ENCODE peak calls at places on chromosomes 3 and 15, in seven cellular contexts. One of them, this sample, is unnamed.

GRCh38 chr15:59550961-59551360 is 60.6 kb upstream of the GCNT3 start:
- DNase-seq in fibroblast of lung: no peak
- DNase-seq in HCT116: no peak
- DNase-seq in OCI-M1: no peak
- DNase-seq in cardiac muscle cell: no peak
- DNase-seq in progenitor cell of endocrine pancreas: no peak
- DNase-seq in stimulated activated CD4-positive, alpha-beta T cell treated with anti-CD3 and anti-CD28 coated beads, TNF-alpha, amount 100 ng/mL, for 1 hour: no peak
- DNase-seq in this sample: no peak

GRCh38 chr3:55485208-55485791 is 1.8 kb downstream of the WNT5A start:
- DNase-seq in fibroblast of lung: peak; percentile 89
- DNase-seq in HCT116: no peak
- DNase-seq in OCI-M1: peak; percentile 8
- DNase-seq in cardiac muscle cell: peak; percentile 94
- DNase-seq in progenitor cell of endocrine pancreas: peak; percentile 69
- DNase-seq in stimulated activated CD4-positive, alpha-beta T cell treated with anti-CD3 and anti-CD28 coated beads, TNF-alpha, amount 100 ng/mL, for 1 hour: no peak
- DNase-seq in this sample: peak; percentile 85

GRCh38 chr3:129289201-129289921 is 10.7 kb downstream of the HMCES start:
- DNase-seq in fibroblast of lung: peak; percentile 67
- DNase-seq in HCT116: no peak
- DNase-seq in OCI-M1: no peak
- DNase-seq in cardiac muscle cell: no peak
- DNase-seq in progenitor cell of endocrine pancreas: no peak
- DNase-seq in stimulated activated CD4-positive, alpha-beta T cell treated with anti-CD3 and anti-CD28 coated beads, TNF-alpha, amount 100 ng/mL, for 1 hour: no peak
- DNase-seq in this sample: no peak

GRCh38 chr3:193605876-193606275 is 12.9 kb downstream of the OPA1 start:
- DNase-seq in fibroblast of lung: peak; percentile 68
- DNase-seq in HCT116: peak; percentile 56
- DNase-seq in OCI-M1: peak; percentile 85
- DNase-seq in cardiac muscle cell: peak; percentile 76
- DNase-seq in progenitor cell of endocrine pancreas: no peak
- DNase-seq in stimulated activated CD4-positive, alpha-beta T cell treated with anti-CD3 and anti-CD28 coated beads, TNF-alpha, amount 100 ng/mL, for 1 hour: no peak
- DNase-seq in this sample: no peak

GRCh38 chr3:62493116-62493801 is 119.9 kb upstream of the FEZF2 start:
- DNase-seq in fibroblast of lung: peak; percentile 3
- DNase-seq in HCT116: no peak
- DNase-seq in OCI-M1: peak; percentile 21
- DNase-seq in cardiac muscle cell: no peak
- DNase-seq in progenitor cell of endocrine pancreas: no peak
- DNase-seq in stimulated activated CD4-positive, alpha-beta T cell treated with anti-CD3 and anti-CD28 coated beads, TNF-alpha, amount 100 ng/mL, for 1 hour: no peak
- DNase-seq in this sample: no peak

GRCh38 chr15:44782516-44782915 is 46.2 kb downstream of the TRIM69 start:
- DNase-seq in fibroblast of lung: no peak
- DNase-seq in HCT116: no peak
- DNase-seq in OCI-M1: no peak
- DNase-seq in cardiac muscle cell: no peak
- DNase-seq in progenitor cell of endocrine pancreas: no peak
- DNase-seq in stimulated activated CD4-positive, alpha-beta T cell treated with anti-CD3 and anti-CD28 coated beads, TNF-alpha, amount 100 ng/mL, for 1 hour: no peak
- DNase-seq in this sample: no peak

GRCh38 chr15:23859008-23859407 is 171.9 kb upstream of the NDN start:
- DNase-seq in fibroblast of lung: no peak
- DNase-seq in HCT116: no peak
- DNase-seq in OCI-M1: no peak
- DNase-seq in cardiac muscle cell: no peak
- DNase-seq in progenitor cell of endocrine pancreas: no peak
- DNase-seq in stimulated activated CD4-positive, alpha-beta T cell treated with anti-CD3 and anti-CD28 coated beads, TNF-alpha, amount 100 ng/mL, for 1 hour: no peak
- DNase-seq in this sample: no peak

GRCh38 chr3:83457516-83457915 is 1501.3 kb upstream of the CADM2 start:
- DNase-seq in fibroblast of lung: no peak
- DNase-seq in HCT116: no peak
- DNase-seq in OCI-M1: peak; percentile 30
- DNase-seq in cardiac muscle cell: no peak
- DNase-seq in progenitor cell of endocrine pancreas: no peak
- DNase-seq in stimulated activated CD4-positive, alpha-beta T cell treated with anti-CD3 and anti-CD28 coated beads, TNF-alpha, amount 100 ng/mL, for 1 hour: no peak
- DNase-seq in this sample: no peak

GRCh38 chr15:100727291-100727851 is 125.0 kb downstream of the ASB7 start:
- DNase-seq in fibroblast of lung: no peak
- DNase-seq in HCT116: no peak
- DNase-seq in OCI-M1: no peak
- DNase-seq in cardiac muscle cell: no peak
- DNase-seq in progenitor cell of endocrine pancreas: no peak
- DNase-seq in stimulated activated CD4-positive, alpha-beta T cell treated with anti-CD3 and anti-CD28 coated beads, TNF-alpha, amount 100 ng/mL, for 1 hour: no peak
- DNase-seq in this sample: peak; percentile 63

GRCh38 chr3:188034989-188035388 is 119.0 kb upstream of the LPP start:
- DNase-seq in fibroblast of lung: no peak
- DNase-seq in HCT116: no peak
- DNase-seq in OCI-M1: no peak
- DNase-seq in cardiac muscle cell: no peak
- DNase-seq in progenitor cell of endocrine pancreas: no peak
- DNase-seq in stimulated activated CD4-positive, alpha-beta T cell treated with anti-CD3 and anti-CD28 coated beads, TNF-alpha, amount 100 ng/mL, for 1 hour: no peak
- DNase-seq in this sample: no peak

GRCh38 chr15:99635794-99636193 is 70.0 kb downstream of the MEF2A start:
- DNase-seq in fibroblast of lung: no peak
- DNase-seq in HCT116: no peak
- DNase-seq in OCI-M1: no peak
- DNase-seq in cardiac muscle cell: no peak
- DNase-seq in progenitor cell of endocrine pancreas: no peak
- DNase-seq in stimulated activated CD4-positive, alpha-beta T cell treated with anti-CD3 and anti-CD28 coated beads, TNF-alpha, amount 100 ng/mL, for 1 hour: no peak
- DNase-seq in this sample: no peak

GRCh38 chr3:185630182-185630622 is 44.1 kb downstream of the SENP2 start:
- DNase-seq in fibroblast of lung: peak; percentile 51
- DNase-seq in HCT116: no peak
- DNase-seq in OCI-M1: no peak
- DNase-seq in cardiac muscle cell: no peak
- DNase-seq in progenitor cell of endocrine pancreas: no peak
- DNase-seq in stimulated activated CD4-positive, alpha-beta T cell treated with anti-CD3 and anti-CD28 coated beads, TNF-alpha, amount 100 ng/mL, for 1 hour: no peak
- DNase-seq in this sample: no peak

GRCh38 chr3:173397161-173398110 is at the start of gene NLGN1:
- DNase-seq in fibroblast of lung: peak; percentile 77
- DNase-seq in HCT116: no peak
- DNase-seq in OCI-M1: peak; percentile 71
- DNase-seq in cardiac muscle cell: peak; percentile 84
- DNase-seq in progenitor cell of endocrine pancreas: peak; percentile 38
- DNase-seq in stimulated activated CD4-positive, alpha-beta T cell treated with anti-CD3 and anti-CD28 coated beads, TNF-alpha, amount 100 ng/mL, for 1 hour: no peak
- DNase-seq in this sample: peak; percentile 86

GRCh38 chr3:149382091-149382467 is 4.6 kb upstream of the TM4SF1 start:
- DNase-seq in fibroblast of lung: peak; percentile 84
- DNase-seq in HCT116: no peak
- DNase-seq in OCI-M1: no peak
- DNase-seq in cardiac muscle cell: no peak
- DNase-seq in progenitor cell of endocrine pancreas: no peak
- DNase-seq in stimulated activated CD4-positive, alpha-beta T cell treated with anti-CD3 and anti-CD28 coated beads, TNF-alpha, amount 100 ng/mL, for 1 hour: no peak
- DNase-seq in this sample: no peak

GRCh38 chr15:52784799-52785671 is 5.1 kb downstream of the ONECUT1 start:
- DNase-seq in fibroblast of lung: no peak
- DNase-seq in HCT116: no peak
- DNase-seq in OCI-M1: no peak
- DNase-seq in cardiac muscle cell: no peak
- DNase-seq in progenitor cell of endocrine pancreas: no peak
- DNase-seq in stimulated activated CD4-positive, alpha-beta T cell treated with anti-CD3 and anti-CD28 coated beads, TNF-alpha, amount 100 ng/mL, for 1 hour: no peak
- DNase-seq in this sample: no peak

GRCh38 chr15:85730001-85730820 is 64.5 kb downstream of the KLHL25 start:
- DNase-seq in fibroblast of lung: peak; percentile 80
- DNase-seq in HCT116: peak; percentile 47
- DNase-seq in OCI-M1: peak; percentile 76
- DNase-seq in cardiac muscle cell: peak; percentile 70
- DNase-seq in progenitor cell of endocrine pancreas: no peak
- DNase-seq in stimulated activated CD4-positive, alpha-beta T cell treated with anti-CD3 and anti-CD28 coated beads, TNF-alpha, amount 100 ng/mL, for 1 hour: no peak
- DNase-seq in this sample: no peak

GRCh38 chr3:73141531-73141930 is 80.1 kb downstream of the EBLN2 start:
- DNase-seq in fibroblast of lung: no peak
- DNase-seq in HCT116: no peak
- DNase-seq in OCI-M1: no peak
- DNase-seq in cardiac muscle cell: no peak
- DNase-seq in progenitor cell of endocrine pancreas: no peak
- DNase-seq in stimulated activated CD4-positive, alpha-beta T cell treated with anti-CD3 and anti-CD28 coated beads, TNF-alpha, amount 100 ng/mL, for 1 hour: no peak
- DNase-seq in this sample: no peak

GRCh38 chr3:142904639-142905441 is 16.0 kb upstream of the PCOLCE2 start:
- DNase-seq in fibroblast of lung: peak; percentile 8
- DNase-seq in HCT116: no peak
- DNase-seq in OCI-M1: peak; percentile 55
- DNase-seq in cardiac muscle cell: peak; percentile 35
- DNase-seq in progenitor cell of endocrine pancreas: no peak
- DNase-seq in stimulated activated CD4-positive, alpha-beta T cell treated with anti-CD3 and anti-CD28 coated beads, TNF-alpha, amount 100 ng/mL, for 1 hour: no peak
- DNase-seq in this sample: no peak

GRCh38 chr3:137768021-137768360 is 3.9 kb downstream of the SOX14 start:
- DNase-seq in fibroblast of lung: no peak
- DNase-seq in HCT116: no peak
- DNase-seq in OCI-M1: no peak
- DNase-seq in cardiac muscle cell: no peak
- DNase-seq in progenitor cell of endocrine pancreas: no peak
- DNase-seq in stimulated activated CD4-positive, alpha-beta T cell treated with anti-CD3 and anti-CD28 coated beads, TNF-alpha, amount 100 ng/mL, for 1 hour: no peak
- DNase-seq in this sample: no peak

GRCh38 chr3:191958980-191959671 is 498.2 kb downstream of the PYDC2 start:
- DNase-seq in fibroblast of lung: no peak
- DNase-seq in HCT116: no peak
- DNase-seq in OCI-M1: peak; percentile 1
- DNase-seq in cardiac muscle cell: no peak
- DNase-seq in progenitor cell of endocrine pancreas: no peak
- DNase-seq in stimulated activated CD4-positive, alpha-beta T cell treated with anti-CD3 and anti-CD28 coated beads, TNF-alpha, amount 100 ng/mL, for 1 hour: no peak
- DNase-seq in this sample: no peak